ENCODE peak calls at places on chromosome 15, in seven cellular contexts. C is tibial nerve, R is transverse colon, M is A549, X is Peyer's patch, V is spleen, T is heart left ventricle. F is an unnamed sample.

GRCh38 chr15:82655606-82656005 is 8.4 kb upstream of the CPEB1 start:
- DNase-seq in M (no peak), X (peak; percentile 29), V (no peak), T (no peak), C (no peak), R (no peak), F (no peak)

GRCh38 chr15:85751731-85752421 is 42.8 kb downstream of the KLHL25 start:
- DNase-seq in V (peak; percentile 67), X (peak; percentile 44), R (no peak), C (peak; percentile 9), T (no peak), M (no peak), F (no peak)

GRCh38 chr15:31932581-31932980 is 97.7 kb upstream of the CHRNA7 start:
- DNase-seq in R (no peak), M (no peak), X (no peak), T (no peak), V (no peak), C (no peak), F (no peak)

GRCh38 chr15:40591310-40591845 is 2.7 kb upstream of the KNL1 start:
- DNase-seq in V (no peak), T (no peak), C (no peak), X (no peak), R (no peak), M (no peak), F (no peak)

GRCh38 chr15:89971592-89971997 is 29.5 kb upstream of the ZNF710 start:
- DNase-seq in X (peak; percentile 84), T (peak; percentile 55), M (peak; percentile 82), V (no peak), C (no peak), R (peak; percentile 73), F (no peak)

GRCh38 chr15:90360746-90361145 is 8.7 kb downstream of the ZNF774 start:
- DNase-seq in M (no peak), T (no peak), V (no peak), X (no peak), R (no peak), C (no peak), F (no peak)

GRCh38 chr15:51793521-51793920 is 35.9 kb upstream of the TMOD3 start:
- DNase-seq in V (no peak), X (no peak), M (no peak), R (no peak), C (peak; percentile 24), T (peak; percentile 73), F (no peak)

GRCh38 chr15:94298359-94298758 is 67.0 kb downstream of the MCTP2 start:
- DNase-seq in V (no peak), X (no peak), R (no peak), T (no peak), C (no peak), M (no peak), F (no peak)

GRCh38 chr15:79953951-79954444 is 17.0 kb downstream of the BCL2A1 start:
- DNase-seq in V (no peak), X (no peak), R (no peak), C (no peak), M (no peak), T (no peak), F (no peak)

GRCh38 chr15:61155741-61156700 is 73.1 kb downstream of the RORA start:
- DNase-seq in R (peak; percentile 18), V (no peak), M (no peak), X (peak; percentile 49), C (no peak), T (peak; percentile 67), F (peak; percentile 91)

GRCh38 chr15:85997618-85998017 is 82.1 kb upstream of the AGBL1 start:
- DNase-seq in R (no peak), T (no peak), V (no peak), M (no peak), X (no peak), C (no peak), F (no peak)

GRCh38 chr15:48433226-48433886 is 102.1 kb downstream of the DUT start:
- DNase-seq in R (no peak), C (no peak), X (no peak), V (no peak), M (no peak), T (no peak), F (no peak)

GRCh38 chr15:49145651-49146609 is 9.5 kb downstream of the COPS2 start:
- DNase-seq in R (no peak), M (peak; percentile 53), C (no peak), X (peak; percentile 53), T (no peak), V (no peak), F (no peak)

GRCh38 chr15:69604050-69604378 is 151.4 kb downstream of the RPLP1 start:
- DNase-seq in V (no peak), M (peak; percentile 85), X (peak; percentile 55), T (no peak), R (peak; percentile 44), C (no peak), F (no peak)

GRCh38 chr15:90221251-90221900 is 12.4 kb downstream of the CIB1 start:
- DNase-seq in C (peak; percentile 69), M (peak; percentile 90), T (peak; percentile 82), R (peak; percentile 80), V (no peak), X (peak; percentile 86), F (no peak)

GRCh38 chr15:41289953-41290352 is 42.4 kb downstream of the OIP5 start:
- DNase-seq in X (no peak), C (no peak), V (no peak), M (no peak), R (no peak), T (no peak), F (no peak)

GRCh38 chr15:101464246-101464998 is 25.1 kb downstream of the PCSK6 start:
- DNase-seq in R (no peak), T (no peak), X (no peak), V (no peak), C (no peak), M (no peak), F (no peak)

GRCh38 chr15:40150163-40150925 is 10.5 kb upstream of the BUB1B start:
- DNase-seq in X (no peak), V (no peak), T (no peak), M (peak; percentile 25), C (no peak), R (peak; percentile 15), F (peak; percentile 90)

GRCh38 chr15:67105065-67105951 is 39.9 kb downstream of the SMAD3 start:
- DNase-seq in M (peak; percentile 97), X (peak; percentile 81), C (no peak), V (peak; percentile 66), R (peak; percentile 58), T (no peak), F (no peak)

GRCh38 chr15:92576597-92577200 is 78.9 kb downstream of the FAM174B start:
- DNase-seq in M (no peak), V (no peak), T (no peak), C (no peak), R (no peak), X (peak; percentile 11), F (peak; percentile 84)

GRCh38 chr15:68114840-68115239 is 60.7 kb downstream of the PIAS1 start:
- DNase-seq in C (no peak), R (no peak), T (no peak), X (no peak), M (no peak), V (no peak), F (no peak)

GRCh38 chr15:31327674-31328424 is 1.2 kb downstream of the KLF13 start:
- DNase-seq in R (peak; percentile 82), M (peak; percentile 40), X (peak; percentile 89), V (peak; percentile 96), T (peak; percentile 82), C (no peak), F (no peak)

GRCh38 chr15:50939911-50940310 is 31.4 kb downstream of the AP4E1 start:
- DNase-seq in R (no peak), C (no peak), X (no peak), M (no peak), T (no peak), V (no peak), F (no peak)

GRCh38 chr15:82647835-82648256 is 683 bp upstream of the CPEB1 start:
- DNase-seq in M (no peak), R (peak; percentile 15), X (peak; percentile 58), T (no peak), C (no peak), V (peak; percentile 83), F (no peak)

DNA sequence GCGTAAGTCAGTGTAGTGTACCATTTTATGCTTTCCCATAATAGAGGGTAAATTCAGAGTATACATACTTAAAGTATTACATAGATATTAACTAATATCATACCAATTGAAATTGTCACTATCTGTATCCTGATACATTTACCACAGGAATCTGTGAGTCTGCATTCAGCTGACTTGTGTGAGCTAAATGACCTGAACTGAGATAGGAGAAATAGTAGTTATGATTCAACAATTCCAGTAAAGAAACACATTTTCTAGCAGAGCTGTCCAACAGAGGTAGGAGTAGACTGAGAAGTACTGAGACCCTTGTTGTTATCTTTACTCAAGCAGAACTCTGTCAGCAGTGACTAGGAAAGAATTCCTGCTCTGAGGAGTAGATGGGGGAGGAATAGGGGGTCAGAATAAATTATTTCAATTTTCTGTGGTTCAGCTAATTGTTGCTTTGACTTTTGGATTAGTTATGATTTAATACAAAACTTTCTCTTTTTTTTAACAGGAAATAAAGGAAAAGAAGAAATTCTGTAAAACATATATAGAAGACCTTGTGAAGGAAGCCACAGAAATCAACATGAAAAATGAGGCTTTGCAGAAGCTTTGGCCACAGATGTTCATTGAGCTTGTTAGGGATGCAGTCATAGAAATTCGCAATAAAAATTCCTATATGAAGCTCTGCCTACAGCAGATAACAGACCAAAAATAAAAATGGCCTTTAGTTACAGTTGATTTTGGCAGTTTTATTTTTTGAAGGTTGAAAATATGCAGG is 66.2 kb upstream of the THSD4 start:
- DNase-seq in T (no peak), X (no peak), V (no peak), M (no peak), C (no peak), R (no peak), F (no peak)
- TF ChIP-seq POLR2A in T (no peak), X (no peak), V (no peak), M (no peak), C (no peak), R (no peak), F (no peak)

GRCh38 chr15:75149911-75150709 is 51.6 kb upstream of the C15orf39 start:
- DNase-seq in M (peak; percentile 79), X (no peak), T (no peak), C (no peak), V (no peak), R (peak; percentile 35), F (no peak)
- H3K27ac ChIP-seq in M (peak overlapping the region; percentile 40), X (no peak overlapping the region), T (no peak overlapping the region), C (no peak overlapping the region), V (no peak overlapping the region), R (no peak overlapping the region), F (no peak overlapping the region)

DNA sequence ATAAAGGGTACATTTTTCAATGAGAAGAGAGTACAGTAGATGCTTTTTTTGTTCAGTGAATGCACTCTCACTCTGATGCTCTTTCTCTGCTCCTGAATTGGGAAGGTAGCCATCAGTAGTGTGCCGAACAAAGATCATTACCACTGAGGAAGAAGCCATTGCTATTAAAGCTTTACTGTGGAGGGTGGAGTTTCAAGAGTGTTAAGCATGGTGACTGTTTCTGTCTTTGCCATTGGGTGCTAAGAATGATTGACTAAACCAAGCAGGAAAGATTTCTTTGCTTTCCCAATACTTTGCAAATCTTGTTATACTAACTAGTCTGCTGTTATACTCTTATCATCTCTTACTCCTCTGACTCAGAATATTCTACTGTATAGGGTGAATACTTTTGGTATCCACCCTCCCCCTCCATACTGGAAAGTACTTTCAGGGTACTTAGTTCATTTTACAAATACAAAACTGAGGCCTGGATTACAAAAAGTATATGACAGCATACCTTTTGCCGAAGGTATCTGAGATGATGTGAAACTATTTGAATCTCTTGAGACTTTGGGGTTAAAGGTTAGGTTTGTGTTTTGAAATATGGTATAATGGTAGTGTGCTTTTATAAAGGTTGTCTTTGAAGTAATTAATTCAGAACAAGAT is 1.7 kb downstream of the RAB11A start:
- DNase-seq in X (no peak), C (no peak), T (no peak), V (no peak), M (peak; percentile 69), R (no peak), F (no peak)
- TF ChIP-seq POLR2A in X (peak; percentile 52), C (no peak), T (no peak), V (no peak), M (no peak), R (peak; percentile 55), F (no peak)

GRCh38 chr15:63364293-63365003 is 17.2 kb downstream of the CA12 start:
- DNase-seq in V (no peak), T (no peak), R (no peak), M (no peak), X (no peak), C (no peak), F (no peak)
- H3K27ac ChIP-seq in V (no peak overlapping the region), T (no peak overlapping the region), R (no peak overlapping the region), M (peak overlapping the region; percentile 93), X (no peak overlapping the region), C (no peak overlapping the region), F (no peak overlapping the region)